ENCODE peak calls at places on chromosome 12, in five cellular contexts. R is ovary; K is endothelial cell; W is amniotic epithelial cell; Q is naive thymus-derived CD8-positive, alpha-beta T cell. G is an unnamed sample.

GRCh38 chr12:100346660-100347059 is 10.2 kb upstream of the SLC17A8 start:
- DNase-seq in K (no peak), W (peak), Q (no peak), R (no peak), G (no peak)

GRCh38 chr12:92987846-92988621 is 58.9 kb upstream of the EEA1 start:
- DNase-seq in K (no peak), R (no peak), Q (no peak), W (no peak), G (peak)

GRCh38 chr12:103848917-103849491 is 8.0 kb upstream of the NT5DC3 start:
- DNase-seq in R (no peak), K (no peak), Q (no peak), W (no peak), G (no peak)

GRCh38 chr12:6263931-6264330 is 46.6 kb upstream of the PLEKHG6 start:
- DNase-seq in K (no peak), Q (no peak), R (no peak), W (peak), G (no peak)

GRCh38 chr12:11863988-11864387 is 206.8 kb upstream of the BCL2L14 start:
- DNase-seq in K (no peak), R (no peak), W (no peak), Q (no peak), G (no peak)

GRCh38 chr12:132729541-132730320 is 19.1 kb downstream of the PGAM5 start:
- DNase-seq in Q (no peak), W (no peak), R (no peak), K (no peak), G (no peak)

GRCh38 chr12:62562892-62563291 is 96.3 kb downstream of the MON2 start:
- DNase-seq in R (no peak), K (no peak), W (peak), Q (no peak), G (no peak)

GRCh38 chr12:76029982-76030377 is 1.6 kb downstream of the PHLDA1 start:
- DNase-seq in W (no peak), K (peak), R (peak), Q (no peak), G (no peak)

GRCh38 chr12:19131020-19131431 is 1.5 kb downstream of the PLEKHA5 start:
- DNase-seq in W (peak), K (peak), Q (no peak), R (no peak), G (no peak)

GRCh38 chr12:50725011-50725899 is 38.6 kb upstream of the ATF1 start:
- DNase-seq in W (peak), R (no peak), K (no peak), Q (no peak), G (no peak)

GRCh38 chr12:95859344-95859816 is 628 bp downstream of the SNRPF start:
- DNase-seq in Q (no peak), R (no peak), W (peak), K (no peak), G (no peak)

GRCh38 chr12:118544569-118544968 is 168.2 kb downstream of the SUDS3 start:
- DNase-seq in K (no peak), Q (no peak), R (no peak), W (no peak), G (no peak)

GRCh38 chr12:27733052-27733656 is 22.5 kb downstream of the MRPS35 start:
- DNase-seq in R (no peak), W (peak), Q (peak), K (no peak), G (no peak)

GRCh38 chr12:121830134-121830533 is 26.3 kb downstream of the SETD1B start:
- DNase-seq in W (no peak), R (no peak), K (no peak), Q (no peak), G (no peak)

GRCh38 chr12:99005601-99006000 is 360.5 kb downstream of the APAF1 start:
- DNase-seq in K (no peak), W (no peak), R (no peak), Q (no peak), G (no peak)

GRCh38 chr12:107461222-107461980 is 224.2 kb upstream of the PWP1 start:
- DNase-seq in W (peak), R (no peak), K (no peak), Q (no peak), G (no peak)

GRCh38 chr12:65695077-65695865 is 129.0 kb upstream of the HMGA2 start:
- DNase-seq in Q (no peak), R (peak), K (no peak), W (peak), G (no peak)

GRCh38 chr12:57631566-57632368 is 1.2 kb downstream of the B4GALNT1 start:
- DNase-seq in K (peak), W (no peak), Q (no peak), R (no peak), G (no peak)

GRCh38 chr12:13094349-13094748 is 9.1 kb downstream of the GSG1 start:
- DNase-seq in W (peak), R (no peak), K (no peak), Q (no peak), G (no peak)

GRCh38 chr12:104590002-104590401 is 133.3 kb downstream of the CHST11 start:
- DNase-seq in R (no peak), K (no peak), Q (no peak), W (no peak), G (no peak)

GRCh38 chr12:112837629-112838191 is 46.2 kb downstream of the RPH3A start:
- DNase-seq in K (no peak), R (no peak), W (peak), Q (no peak), G (no peak)

GRCh38 chr12:25482637-25483036 is 70.4 kb downstream of the LMNTD1 start:
- DNase-seq in Q (no peak), R (no peak), K (no peak), W (peak), G (no peak)

GRCh38 chr12:109192358-109192757 is 76.0 kb downstream of the ACACB start:
- DNase-seq in R (no peak), Q (no peak), K (no peak), W (peak), G (no peak)

GRCh38 chr12:53532026-53532425 is 24.7 kb upstream of the NPFF start:
- DNase-seq in W (no peak), K (no peak), Q (no peak), R (no peak), G (no peak)

GRCh38 chr12:53941750-53942149 is 3.1 kb downstream of the HOXC13 start:
- DNase-seq in K (no peak), Q (no peak), W (no peak), R (no peak), G (no peak)

GRCh38 chr12:94831081-94831747 is 172.3 kb downstream of the NDUFA12 start:
- DNase-seq in R (no peak), W (no peak), K (no peak), Q (no peak), G (no peak)

GRCh38 chr12:28781671-28782652 is 367.1 kb upstream of the FAR2 start:
- DNase-seq in K (peak), Q (no peak), R (no peak), W (peak), G (no peak)

GRCh38 chr12:115423546-115423987 is 739.6 kb upstream of the TBX3 start:
- DNase-seq in K (no peak), R (no peak), Q (no peak), W (no peak), G (no peak)

GRCh38 chr12:93943766-93944165 is 204.6 kb upstream of the PLXNC1 start:
- DNase-seq in R (no peak), Q (no peak), K (no peak), W (peak), G (no peak)